ENCODE peak calls at places on chromosome 1, in nine cellular contexts. S is endothelial cell of umbilical vein, G is brain microvascular endothelial cell, C is cardiac muscle cell, O is GM23338, J is breast epithelium, Q is uterus, U is Karpas-422, T is mesendoderm. A is an unnamed sample. For H3K36me3, the result is how much of the 10 kb centered on the place peaks cover.

GRCh38 chr1:25031601-25031965 is 101.5 kb upstream of the RUNX3 start:
- DNase-seq in S (no peak), G (peak), C (no peak), O (no peak), J (no peak), Q (no peak), U (peak), T (no peak), A (no peak)

GRCh38 chr1:25031966-25032667 is 102.0 kb upstream of the RUNX3 start:
- DNase-seq in S (no peak), G (peak), C (peak), O (no peak), J (peak), Q (no peak), U (peak), T (no peak), A (no peak)

GRCh38 chr1:18217398-18218043 is 109.9 kb downstream of the IGSF21 start:
- DNase-seq in S (no peak), G (no peak), C (peak), O (peak), J (no peak), Q (no peak), U (peak), T (peak), A (no peak)

GRCh38 chr1:83769594-83770321 is 229.2 kb downstream of the TTLL7 start:
- DNase-seq in S (no peak), G (no peak), C (no peak), O (no peak), J (no peak), Q (no peak), U (peak), T (no peak), A (no peak)

GRCh38 chr1:32063261-32063681 is 9.5 kb upstream of the TMEM39B start:
- DNase-seq in S (peak), G (peak), C (peak), O (peak), J (no peak), Q (no peak), U (peak), T (peak), A (no peak)

GRCh38 chr1:10253755-10254154 is 43.4 kb downstream of the KIF1B start:
- DNase-seq in S (peak), G (peak), C (peak), O (no peak), J (no peak), Q (no peak), U (no peak), T (no peak), A (no peak)

GRCh38 chr1:219573960-219574359 is 38.9 kb downstream of the ZC3H11B start:
- DNase-seq in S (no peak), G (no peak), C (no peak), O (no peak), J (no peak), Q (no peak), U (no peak), T (no peak), A (no peak)

GRCh38 chr1:56908619-56909340 is 54.2 kb downstream of the C8A start:
- DNase-seq in S (no peak), G (no peak), C (peak), O (no peak), J (no peak), Q (no peak), U (no peak), T (no peak), A (no peak)

GRCh38 chr1:54883349-54884102 is 3.5 kb downstream of the DHCR24 start:
- DNase-seq in S (no peak), G (no peak), C (peak), O (no peak), J (peak), Q (no peak), U (no peak), T (no peak), A (no peak)
- H3K36me3 ChIP-seq in S (under half), G (under half), C (under half), O (under half), J (under half), Q (under half), U (half or more), T (under half), A (under half)

DNA sequence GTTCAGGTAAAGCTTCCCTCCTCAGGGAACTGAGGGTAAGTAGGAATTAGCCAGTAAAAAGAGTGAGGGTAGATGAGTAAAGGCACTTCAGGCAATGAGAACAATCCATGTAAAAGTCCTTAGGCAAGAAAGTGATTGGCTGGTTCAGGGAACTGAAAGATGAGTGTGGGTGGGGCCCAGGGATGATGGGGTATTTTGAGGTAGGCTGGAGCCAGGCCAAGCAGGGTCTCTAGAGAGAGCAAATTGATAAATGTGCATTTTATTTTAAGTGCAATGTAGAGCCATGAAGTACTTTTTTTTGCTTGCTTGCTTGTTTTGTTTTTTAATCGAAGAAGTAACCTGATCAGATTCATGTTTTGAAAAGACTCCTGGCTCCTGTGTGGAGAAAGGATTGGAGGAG is 26.5 kb downstream of the OSBPL9 start:
- DNase-seq in S (no peak), G (no peak), C (no peak), O (no peak), J (no peak), Q (no peak), U (no peak), T (peak), A (no peak)
- H3K27ac ChIP-seq in S (no peak), G (peak), C (no peak), O (no peak), J (peak), Q (peak), U (no peak), T (no peak), A (peak)

DNA sequence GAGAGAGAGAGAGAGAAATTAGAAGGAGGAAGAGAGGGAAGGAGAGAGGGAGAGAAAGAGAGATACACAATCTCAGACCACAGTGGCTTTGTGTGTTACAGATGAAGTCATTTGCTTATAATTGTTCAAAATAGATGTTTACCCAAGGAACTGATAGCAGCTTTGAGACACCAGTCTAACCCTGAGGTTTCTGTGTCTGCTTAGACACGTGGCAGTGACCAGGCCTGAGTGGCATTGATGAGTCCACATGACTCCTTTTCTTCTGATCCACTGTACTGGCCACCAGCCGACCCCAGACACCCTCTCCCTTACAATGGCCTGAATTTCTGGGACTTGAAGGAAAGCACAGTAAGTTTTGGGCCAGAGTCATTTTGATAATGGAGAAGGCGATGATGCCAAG is 104.9 kb downstream of the DUSP10 start:
- DNase-seq in S (no peak), G (no peak), C (no peak), O (no peak), J (no peak), Q (no peak), U (no peak), T (no peak), A (no peak)
- H3K36me3 ChIP-seq in S (under half), G (under half), C (under half), O (under half), J (under half), Q (under half), U (under half), T (under half), A (under half)

DNA sequence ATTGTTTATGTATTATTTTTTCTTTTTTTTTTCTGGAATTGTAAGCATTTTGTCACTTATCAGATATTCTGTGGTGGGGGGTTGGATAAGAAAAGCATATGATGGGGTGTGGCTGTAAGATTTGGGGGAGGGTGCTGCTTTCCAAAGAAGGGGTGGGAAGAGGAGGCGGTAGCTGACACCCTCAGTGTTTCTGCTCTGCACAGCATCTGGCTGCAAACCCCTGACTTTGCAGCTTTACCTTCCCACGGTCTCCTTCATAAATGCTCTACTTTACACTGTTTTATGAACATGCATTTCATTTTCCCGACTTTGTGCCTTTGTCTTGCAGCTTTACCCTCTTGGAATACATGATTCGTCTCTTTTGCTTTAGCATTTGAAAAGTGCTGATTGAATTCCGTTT is 7.6 kb downstream of the FMN2 start:
- DNase-seq in S (no peak), G (no peak), C (no peak), O (no peak), J (no peak), Q (no peak), U (no peak), T (no peak), A (no peak)
- H3K27ac ChIP-seq in S (no peak), G (peak), C (no peak), O (no peak), J (no peak), Q (no peak), U (no peak), T (no peak), A (no peak)

GRCh38 chr1:150578278-150579109 is 916 bp downstream of the MCL1 start:
- DNase-seq in S (peak), G (peak), C (peak), O (peak), J (peak), Q (peak), U (peak), T (peak), A (peak)
- H3K36me3 ChIP-seq in S (under half), G (half or more), C (under half), O (half or more), J (under half), Q (under half), U (half or more), T (under half), A (under half)

DNA sequence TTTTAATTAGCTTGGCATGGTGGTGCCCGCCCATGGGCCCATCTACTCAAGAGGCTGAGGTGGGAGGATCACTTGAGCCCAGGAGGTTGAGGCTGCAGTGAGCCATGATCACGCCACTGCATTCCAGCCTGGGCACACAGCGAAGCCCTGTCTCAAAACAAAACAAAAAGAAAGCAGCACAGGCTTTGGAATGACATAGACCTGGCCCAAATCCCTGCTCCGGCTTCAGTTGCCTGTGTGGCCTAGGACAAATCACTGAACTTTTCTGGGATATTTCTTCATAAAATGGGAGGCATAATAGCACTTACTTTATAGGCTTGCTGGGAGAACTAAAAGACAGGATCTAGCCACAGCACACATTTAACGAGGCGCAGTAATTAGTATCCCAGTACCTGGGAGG is 2.4 kb downstream of the PEAR1 start:
- DNase-seq in S (no peak), G (no peak), C (no peak), O (no peak), J (no peak), Q (no peak), U (no peak), T (no peak), A (no peak)
- H3K27ac ChIP-seq in S (peak), G (peak), C (no peak), O (no peak), J (peak), Q (peak), U (no peak), T (no peak), A (peak)